ENCODE peak calls at places on chromosomes 16 and 17, in nine cellular contexts. E, R, K, M, I, V, W, L and Z are unnamed samples.

GRCh38 chr16:77899416-77899815 is 111.1 kb downstream of the VAT1L start:
- DNase-seq in E (no peak), R (no peak), K (no peak), M (no peak), I (no peak), V (no peak), W (no peak), L (no peak), Z (no peak)

GRCh38 chr17:80832266-80832676 is 159.4 kb upstream of the CHMP6 start:
- DNase-seq in E (no peak), R (no peak), K (peak; percentile 69), M (no peak), I (peak; percentile 36), V (no peak), W (no peak), L (peak; percentile 56), Z (no peak)

GRCh38 chr17:48127371-48128051 is 19.9 kb downstream of the SNX11 start:
- DNase-seq in E (no peak), R (peak; percentile 31), K (no peak), M (no peak), I (no peak), V (no peak), W (no peak), L (peak; percentile 21), Z (no peak)

GRCh38 chr16:76108460-76108859 is 168.7 kb upstream of the CNTNAP4 start:
- DNase-seq in E (no peak), R (no peak), K (no peak), M (no peak), I (no peak), V (no peak), W (no peak), L (no peak), Z (no peak)

GRCh38 chr17:10613775-10614513 is 43.2 kb downstream of the MYH3 start:
- DNase-seq in E (no peak), R (no peak), K (no peak), M (no peak), I (no peak), V (no peak), W (no peak), L (peak; percentile 17), Z (no peak)

GRCh38 chr16:31363721-31364120 is 8.7 kb downstream of the ITGAX start:
- DNase-seq in E (no peak), R (no peak), K (no peak), M (no peak), I (no peak), V (no peak), W (no peak), L (no peak), Z (no peak)

GRCh38 chr16:89108412-89108811 is 14.8 kb downstream of the ACSF3 start:
- DNase-seq in E (no peak), R (no peak), K (no peak), M (no peak), I (no peak), V (no peak), W (no peak), L (no peak), Z (no peak)

GRCh38 chr16:21150375-21151001 is at the start of gene DNAH3:
- DNase-seq in E (no peak), R (no peak), K (no peak), M (no peak), I (no peak), V (no peak), W (no peak), L (no peak), Z (no peak)

GRCh38 chr17:12632785-12633184 is 32.9 kb upstream of the MYOCD start:
- DNase-seq in E (no peak), R (no peak), K (no peak), M (no peak), I (no peak), V (no peak), W (no peak), L (no peak), Z (no peak)

GRCh38 chr16:69179255-69180010 is 7.5 kb upstream of the SNTB2 start:
- DNase-seq in E (no peak), R (no peak), K (no peak), M (no peak), I (peak; percentile 49), V (no peak), W (peak; percentile 70), L (peak; percentile 93), Z (no peak)

GRCh38 chr17:35074711-35075707 is 11.5 kb upstream of the RFFL start:
- DNase-seq in E (no peak), R (no peak), K (no peak), M (no peak), I (no peak), V (no peak), W (no peak), L (no peak), Z (no peak)

GRCh38 chr16:31157136-31157535 is 7.3 kb upstream of the PRSS36 start:
- DNase-seq in E (no peak), R (no peak), K (no peak), M (no peak), I (no peak), V (no peak), W (no peak), L (no peak), Z (no peak)

GRCh38 chr16:13950821-13951547 is 31.0 kb downstream of the ERCC4 start:
- DNase-seq in E (no peak), R (no peak), K (no peak), M (no peak), I (no peak), V (no peak), W (no peak), L (no peak), Z (no peak)

GRCh38 chr16:24975428-24975889 is 39.7 kb downstream of the ARHGAP17 start:
- DNase-seq in E (no peak), R (no peak), K (no peak), M (no peak), I (no peak), V (no peak), W (no peak), L (peak; percentile 73), Z (no peak)